ENCODE peak calls at places on chromosome 1, in eight cellular contexts. One of them, this sample, is unnamed.

GRCh38 chr1:190170321-190170720 is 307.3 kb downstream of the BRINP3 start:
- DNase-seq in HT-29: no peak
- DNase-seq in kidney tubule cell: no peak
- DNase-seq in AG09309: no peak
- DNase-seq in activated CD8-positive, alpha-beta memory T cell treated with anti-CD3 and anti-CD28 coated beads, Interleukin-2, amount 50 U/mL, for 4 hours: no peak
- DNase-seq in fibroblast of lung: peak; percentile 76
- DNase-seq in fibroblast of mammary gland: peak; percentile 3
- DNase-seq in NCI-H510A treated with DMSO at 0.1 percent for 48 hours: no peak
- DNase-seq in this sample: no peak

GRCh38 chr1:221858758-221859157 is 116.9 kb upstream of the DUSP10 start:
- DNase-seq in HT-29: no peak
- DNase-seq in kidney tubule cell: peak; percentile 88
- DNase-seq in AG09309: peak; percentile 76
- DNase-seq in activated CD8-positive, alpha-beta memory T cell treated with anti-CD3 and anti-CD28 coated beads, Interleukin-2, amount 50 U/mL, for 4 hours: no peak
- DNase-seq in fibroblast of lung: peak; percentile 77
- DNase-seq in fibroblast of mammary gland: peak; percentile 98
- DNase-seq in NCI-H510A treated with DMSO at 0.1 percent for 48 hours: no peak
- DNase-seq in this sample: no peak

GRCh38 chr1:200035956-200036615 is 8.6 kb downstream of the NR5A2 start:
- DNase-seq in HT-29: no peak
- DNase-seq in kidney tubule cell: no peak
- DNase-seq in AG09309: no peak
- DNase-seq in activated CD8-positive, alpha-beta memory T cell treated with anti-CD3 and anti-CD28 coated beads, Interleukin-2, amount 50 U/mL, for 4 hours: no peak
- DNase-seq in fibroblast of lung: no peak
- DNase-seq in fibroblast of mammary gland: no peak
- DNase-seq in NCI-H510A treated with DMSO at 0.1 percent for 48 hours: no peak
- DNase-seq in this sample: no peak

GRCh38 chr1:112579801-112580510 is 39.0 kb downstream of the ST7L start:
- DNase-seq in HT-29: no peak
- DNase-seq in kidney tubule cell: no peak
- DNase-seq in AG09309: peak; percentile 34
- DNase-seq in activated CD8-positive, alpha-beta memory T cell treated with anti-CD3 and anti-CD28 coated beads, Interleukin-2, amount 50 U/mL, for 4 hours: no peak
- DNase-seq in fibroblast of lung: peak; percentile 6
- DNase-seq in fibroblast of mammary gland: peak; percentile 59
- DNase-seq in NCI-H510A treated with DMSO at 0.1 percent for 48 hours: no peak
- DNase-seq in this sample: no peak

GRCh38 chr1:95094923-95095322 is 22.2 kb upstream of the ALG14 start:
- DNase-seq in HT-29: no peak
- DNase-seq in kidney tubule cell: no peak
- DNase-seq in AG09309: no peak
- DNase-seq in activated CD8-positive, alpha-beta memory T cell treated with anti-CD3 and anti-CD28 coated beads, Interleukin-2, amount 50 U/mL, for 4 hours: no peak
- DNase-seq in fibroblast of lung: no peak
- DNase-seq in fibroblast of mammary gland: no peak
- DNase-seq in NCI-H510A treated with DMSO at 0.1 percent for 48 hours: no peak
- DNase-seq in this sample: no peak

GRCh38 chr1:34792868-34793727 is at the start of gene GJA4:
- DNase-seq in HT-29: no peak
- DNase-seq in kidney tubule cell: no peak
- DNase-seq in AG09309: no peak
- DNase-seq in activated CD8-positive, alpha-beta memory T cell treated with anti-CD3 and anti-CD28 coated beads, Interleukin-2, amount 50 U/mL, for 4 hours: no peak
- DNase-seq in fibroblast of lung: no peak
- DNase-seq in fibroblast of mammary gland: no peak
- DNase-seq in NCI-H510A treated with DMSO at 0.1 percent for 48 hours: no peak
- DNase-seq in this sample: no peak

GRCh38 chr1:22473952-22474351 is 22.3 kb downstream of the ZBTB40 start:
- DNase-seq in HT-29: no peak
- DNase-seq in kidney tubule cell: no peak
- DNase-seq in AG09309: no peak
- DNase-seq in activated CD8-positive, alpha-beta memory T cell treated with anti-CD3 and anti-CD28 coated beads, Interleukin-2, amount 50 U/mL, for 4 hours: no peak
- DNase-seq in fibroblast of lung: no peak
- DNase-seq in fibroblast of mammary gland: no peak
- DNase-seq in NCI-H510A treated with DMSO at 0.1 percent for 48 hours: no peak
- DNase-seq in this sample: no peak

GRCh38 chr1:29490204-29490934 is 254.0 kb downstream of the PTPRU start:
- DNase-seq in HT-29: no peak
- DNase-seq in kidney tubule cell: no peak
- DNase-seq in AG09309: no peak
- DNase-seq in activated CD8-positive, alpha-beta memory T cell treated with anti-CD3 and anti-CD28 coated beads, Interleukin-2, amount 50 U/mL, for 4 hours: no peak
- DNase-seq in fibroblast of lung: no peak
- DNase-seq in fibroblast of mammary gland: no peak
- DNase-seq in NCI-H510A treated with DMSO at 0.1 percent for 48 hours: peak; percentile 53
- DNase-seq in this sample: no peak

GRCh38 chr1:160774886-160775719 is 20.9 kb upstream of the LY9 start:
- DNase-seq in HT-29: no peak
- DNase-seq in kidney tubule cell: no peak
- DNase-seq in AG09309: no peak
- DNase-seq in activated CD8-positive, alpha-beta memory T cell treated with anti-CD3 and anti-CD28 coated beads, Interleukin-2, amount 50 U/mL, for 4 hours: no peak
- DNase-seq in fibroblast of lung: no peak
- DNase-seq in fibroblast of mammary gland: no peak
- DNase-seq in NCI-H510A treated with DMSO at 0.1 percent for 48 hours: no peak
- DNase-seq in this sample: no peak

GRCh38 chr1:14442669-14443068 is 155.8 kb upstream of the KAZN start:
- DNase-seq in HT-29: no peak
- DNase-seq in kidney tubule cell: no peak
- DNase-seq in AG09309: no peak
- DNase-seq in activated CD8-positive, alpha-beta memory T cell treated with anti-CD3 and anti-CD28 coated beads, Interleukin-2, amount 50 U/mL, for 4 hours: no peak
- DNase-seq in fibroblast of lung: no peak
- DNase-seq in fibroblast of mammary gland: no peak
- DNase-seq in NCI-H510A treated with DMSO at 0.1 percent for 48 hours: no peak
- DNase-seq in this sample: no peak

GRCh38 chr1:40794915-40795715 is 11.5 kb downstream of the KCNQ4 start:
- DNase-seq in HT-29: no peak
- DNase-seq in kidney tubule cell: no peak
- DNase-seq in AG09309: no peak
- DNase-seq in activated CD8-positive, alpha-beta memory T cell treated with anti-CD3 and anti-CD28 coated beads, Interleukin-2, amount 50 U/mL, for 4 hours: no peak
- DNase-seq in fibroblast of lung: no peak
- DNase-seq in fibroblast of mammary gland: no peak
- DNase-seq in NCI-H510A treated with DMSO at 0.1 percent for 48 hours: no peak
- DNase-seq in this sample: no peak

GRCh38 chr1:15680614-15681345 is 3.3 kb upstream of the PLEKHM2 start:
- DNase-seq in HT-29: no peak
- DNase-seq in kidney tubule cell: peak; percentile 91
- DNase-seq in AG09309: peak; percentile 92
- DNase-seq in activated CD8-positive, alpha-beta memory T cell treated with anti-CD3 and anti-CD28 coated beads, Interleukin-2, amount 50 U/mL, for 4 hours: no peak
- DNase-seq in fibroblast of lung: peak; percentile 91
- DNase-seq in fibroblast of mammary gland: peak; percentile 98
- DNase-seq in NCI-H510A treated with DMSO at 0.1 percent for 48 hours: no peak
- DNase-seq in this sample: no peak

GRCh38 chr1:169106095-169106920 is at the start of gene ATP1B1:
- DNase-seq in HT-29: peak; percentile 92
- DNase-seq in kidney tubule cell: peak; percentile 93
- DNase-seq in AG09309: no peak
- DNase-seq in activated CD8-positive, alpha-beta memory T cell treated with anti-CD3 and anti-CD28 coated beads, Interleukin-2, amount 50 U/mL, for 4 hours: peak; percentile 80
- DNase-seq in fibroblast of lung: peak; percentile 78
- DNase-seq in fibroblast of mammary gland: peak; percentile 65
- DNase-seq in NCI-H510A treated with DMSO at 0.1 percent for 48 hours: peak; percentile 92
- DNase-seq in this sample: peak; percentile 89

GRCh38 chr1:243950166-243950565 is 100.1 kb upstream of the AKT3 start:
- DNase-seq in HT-29: no peak
- DNase-seq in kidney tubule cell: peak; percentile 86
- DNase-seq in AG09309: peak; percentile 53
- DNase-seq in activated CD8-positive, alpha-beta memory T cell treated with anti-CD3 and anti-CD28 coated beads, Interleukin-2, amount 50 U/mL, for 4 hours: no peak
- DNase-seq in fibroblast of lung: peak; percentile 96
- DNase-seq in fibroblast of mammary gland: peak; percentile 82
- DNase-seq in NCI-H510A treated with DMSO at 0.1 percent for 48 hours: no peak
- DNase-seq in this sample: no peak

GRCh38 chr1:107594541-107594940 is 370.4 kb downstream of the VAV3 start:
- DNase-seq in HT-29: no peak
- DNase-seq in kidney tubule cell: peak; percentile 30
- DNase-seq in AG09309: no peak
- DNase-seq in activated CD8-positive, alpha-beta memory T cell treated with anti-CD3 and anti-CD28 coated beads, Interleukin-2, amount 50 U/mL, for 4 hours: no peak
- DNase-seq in fibroblast of lung: peak; percentile 51
- DNase-seq in fibroblast of mammary gland: no peak
- DNase-seq in NCI-H510A treated with DMSO at 0.1 percent for 48 hours: no peak
- DNase-seq in this sample: no peak

GRCh38 chr1:2363847-2364513 is 27.4 kb downstream of the MORN1 start:
- DNase-seq in HT-29: no peak
- DNase-seq in kidney tubule cell: no peak
- DNase-seq in AG09309: no peak
- DNase-seq in activated CD8-positive, alpha-beta memory T cell treated with anti-CD3 and anti-CD28 coated beads, Interleukin-2, amount 50 U/mL, for 4 hours: no peak
- DNase-seq in fibroblast of lung: no peak
- DNase-seq in fibroblast of mammary gland: no peak
- DNase-seq in NCI-H510A treated with DMSO at 0.1 percent for 48 hours: no peak
- DNase-seq in this sample: no peak

This sample was measured in GM12891.